ENCODE peak calls at places on chromosomes 3 and 15, in six cellular contexts. One of them, this sample, is unnamed.

GRCh38 chr3:171458056-171458856 is 1.9 kb downstream of the TNIK start:
- DNase-seq in GM19239: no peak
- DNase-seq in neural crest cell: peak; percentile 8
- DNase-seq in NCI-H1092: no peak
- DNase-seq in NCI-H446 treated with DMSO at 0.1 percent for 48 hours: no peak
- DNase-seq in SW480: peak; percentile 81
- DNase-seq in this sample: no peak

GRCh38 chr3:196274585-196274984 is 12.9 kb downstream of the PCYT1A start:
- DNase-seq in GM19239: peak; percentile 64
- DNase-seq in neural crest cell: no peak
- DNase-seq in NCI-H1092: no peak
- DNase-seq in NCI-H446 treated with DMSO at 0.1 percent for 48 hours: no peak
- DNase-seq in SW480: no peak
- DNase-seq in this sample: no peak

GRCh38 chr15:45402955-45403892 is 24.9 kb upstream of the GATM start:
- DNase-seq in GM19239: no peak
- DNase-seq in neural crest cell: peak; percentile 14
- DNase-seq in NCI-H1092: no peak
- DNase-seq in NCI-H446 treated with DMSO at 0.1 percent for 48 hours: no peak
- DNase-seq in SW480: peak; percentile 33
- DNase-seq in this sample: no peak

GRCh38 chr15:67903708-67904107 is 63.9 kb upstream of the RNU6-1 start:
- DNase-seq in GM19239: no peak
- DNase-seq in neural crest cell: no peak
- DNase-seq in NCI-H1092: no peak
- DNase-seq in NCI-H446 treated with DMSO at 0.1 percent for 48 hours: no peak
- DNase-seq in SW480: no peak
- DNase-seq in this sample: no peak

GRCh38 chr15:45476395-45476794 is 46.2 kb downstream of the SLC30A4 start:
- DNase-seq in GM19239: no peak
- DNase-seq in neural crest cell: no peak
- DNase-seq in NCI-H1092: no peak
- DNase-seq in NCI-H446 treated with DMSO at 0.1 percent for 48 hours: no peak
- DNase-seq in SW480: no peak
- DNase-seq in this sample: no peak

GRCh38 chr3:129558076-129558771 is 15.2 kb downstream of the H1-8 start:
- DNase-seq in GM19239: no peak
- DNase-seq in neural crest cell: no peak
- DNase-seq in NCI-H1092: no peak
- DNase-seq in NCI-H446 treated with DMSO at 0.1 percent for 48 hours: no peak
- DNase-seq in SW480: no peak
- DNase-seq in this sample: no peak

GRCh38 chr15:29968099-29968892 is 114.5 kb upstream of the GOLGA8J start:
- DNase-seq in GM19239: no peak
- DNase-seq in neural crest cell: peak; percentile 14
- DNase-seq in NCI-H1092: no peak
- DNase-seq in NCI-H446 treated with DMSO at 0.1 percent for 48 hours: no peak
- DNase-seq in SW480: peak; percentile 10
- DNase-seq in this sample: no peak

GRCh38 chr15:86615816-86616215 is 536.1 kb downstream of the AGBL1 start:
- DNase-seq in GM19239: no peak
- DNase-seq in neural crest cell: no peak
- DNase-seq in NCI-H1092: no peak
- DNase-seq in NCI-H446 treated with DMSO at 0.1 percent for 48 hours: no peak
- DNase-seq in SW480: no peak
- DNase-seq in this sample: no peak

GRCh38 chr15:91942676-91943417 is 89.3 kb downstream of the SLCO3A1 start:
- DNase-seq in GM19239: no peak
- DNase-seq in neural crest cell: no peak
- DNase-seq in NCI-H1092: no peak
- DNase-seq in NCI-H446 treated with DMSO at 0.1 percent for 48 hours: peak; percentile 34
- DNase-seq in SW480: peak; percentile 87
- DNase-seq in this sample: no peak

GRCh38 chr15:101547737-101548136 is 58.2 kb upstream of the PCSK6 start:
- DNase-seq in GM19239: no peak
- DNase-seq in neural crest cell: no peak
- DNase-seq in NCI-H1092: no peak
- DNase-seq in NCI-H446 treated with DMSO at 0.1 percent for 48 hours: no peak
- DNase-seq in SW480: no peak
- DNase-seq in this sample: no peak

GRCh38 chr3:186640473-186640818 is 247 bp downstream of the FETUB start:
- DNase-seq in GM19239: no peak
- DNase-seq in neural crest cell: peak; percentile 6
- DNase-seq in NCI-H1092: no peak
- DNase-seq in NCI-H446 treated with DMSO at 0.1 percent for 48 hours: peak; percentile 10
- DNase-seq in SW480: no peak
- DNase-seq in this sample: no peak

GRCh38 chr3:14174483-14174882 is 3.9 kb downstream of the XPC start:
- DNase-seq in GM19239: no peak
- DNase-seq in neural crest cell: no peak
- DNase-seq in NCI-H1092: no peak
- DNase-seq in NCI-H446 treated with DMSO at 0.1 percent for 48 hours: no peak
- DNase-seq in SW480: no peak
- DNase-seq in this sample: no peak

GRCh38 chr15:49370782-49371181 is 52.3 kb upstream of the FGF7 start:
- DNase-seq in GM19239: no peak
- DNase-seq in neural crest cell: no peak
- DNase-seq in NCI-H1092: no peak
- DNase-seq in NCI-H446 treated with DMSO at 0.1 percent for 48 hours: no peak
- DNase-seq in SW480: peak; percentile 6
- DNase-seq in this sample: no peak

GRCh38 chr3:177567833-177568232 is 370.6 kb upstream of the TBL1XR1 start:
- DNase-seq in GM19239: no peak
- DNase-seq in neural crest cell: no peak
- DNase-seq in NCI-H1092: no peak
- DNase-seq in NCI-H446 treated with DMSO at 0.1 percent for 48 hours: no peak
- DNase-seq in SW480: no peak
- DNase-seq in this sample: no peak

GRCh38 chr3:106588739-106589138 is 719.9 kb upstream of the CBLB start:
- DNase-seq in GM19239: no peak
- DNase-seq in neural crest cell: no peak
- DNase-seq in NCI-H1092: no peak
- DNase-seq in NCI-H446 treated with DMSO at 0.1 percent for 48 hours: no peak
- DNase-seq in SW480: no peak
- DNase-seq in this sample: no peak

GRCh38 chr3:13141991-13142412 is 68.8 kb upstream of the IQSEC1 start:
- DNase-seq in GM19239: peak; percentile 34
- DNase-seq in neural crest cell: peak; percentile 70
- DNase-seq in NCI-H1092: no peak
- DNase-seq in NCI-H446 treated with DMSO at 0.1 percent for 48 hours: no peak
- DNase-seq in SW480: no peak
- DNase-seq in this sample: no peak

GRCh38 chr15:32733276-32733675 is 15.5 kb downstream of the GREM1 start:
- DNase-seq in GM19239: no peak
- DNase-seq in neural crest cell: no peak
- DNase-seq in NCI-H1092: no peak
- DNase-seq in NCI-H446 treated with DMSO at 0.1 percent for 48 hours: no peak
- DNase-seq in SW480: no peak
- DNase-seq in this sample: no peak

GRCh38 chr3:115550285-115550741 is 73.0 kb upstream of the GAP43 start:
- DNase-seq in GM19239: no peak
- DNase-seq in neural crest cell: no peak
- DNase-seq in NCI-H1092: no peak
- DNase-seq in NCI-H446 treated with DMSO at 0.1 percent for 48 hours: no peak
- DNase-seq in SW480: no peak
- DNase-seq in this sample: no peak

GRCh38 chr3:11379238-11379823 is 107.1 kb downstream of the ATG7 start:
- DNase-seq in GM19239: no peak
- DNase-seq in neural crest cell: peak; percentile 19
- DNase-seq in NCI-H1092: no peak
- DNase-seq in NCI-H446 treated with DMSO at 0.1 percent for 48 hours: no peak
- DNase-seq in SW480: peak; percentile 61
- DNase-seq in this sample: peak; percentile 47

GRCh38 chr3:43319364-43319763 is 33.0 kb downstream of the SNRK start:
- DNase-seq in GM19239: no peak
- DNase-seq in neural crest cell: no peak
- DNase-seq in NCI-H1092: no peak
- DNase-seq in NCI-H446 treated with DMSO at 0.1 percent for 48 hours: no peak
- DNase-seq in SW480: no peak
- DNase-seq in this sample: no peak

GRCh38 chr3:134039161-134039862 is 9.6 kb upstream of the SLCO2A1 start:
- DNase-seq in GM19239: no peak
- DNase-seq in neural crest cell: no peak
- DNase-seq in NCI-H1092: no peak
- DNase-seq in NCI-H446 treated with DMSO at 0.1 percent for 48 hours: no peak
- DNase-seq in SW480: peak; percentile 46
- DNase-seq in this sample: no peak

GRCh38 chr3:65342084-65342683 is 654.4 kb upstream of the ADAMTS9 start:
- DNase-seq in GM19239: no peak
- DNase-seq in neural crest cell: peak; percentile 56
- DNase-seq in NCI-H1092: no peak
- DNase-seq in NCI-H446 treated with DMSO at 0.1 percent for 48 hours: no peak
- DNase-seq in SW480: peak; percentile 33
- DNase-seq in this sample: peak; percentile 4

GRCh38 chr3:136802481-136802996 is 16.4 kb upstream of the SLC35G2 start:
- DNase-seq in GM19239: no peak
- DNase-seq in neural crest cell: peak; percentile 16
- DNase-seq in NCI-H1092: no peak
- DNase-seq in NCI-H446 treated with DMSO at 0.1 percent for 48 hours: peak; percentile 74
- DNase-seq in SW480: no peak
- DNase-seq in this sample: peak; percentile 54

GRCh38 chr3:193225726-193226125 is 15.3 kb upstream of the PLAAT1 start:
- DNase-seq in GM19239: no peak
- DNase-seq in neural crest cell: no peak
- DNase-seq in NCI-H1092: no peak
- DNase-seq in NCI-H446 treated with DMSO at 0.1 percent for 48 hours: no peak
- DNase-seq in SW480: no peak
- DNase-seq in this sample: no peak

GRCh38 chr3:159775372-159775961 is 213.2 kb upstream of the IL12A start:
- DNase-seq in GM19239: no peak
- DNase-seq in neural crest cell: no peak
- DNase-seq in NCI-H1092: peak; percentile 16
- DNase-seq in NCI-H446 treated with DMSO at 0.1 percent for 48 hours: no peak
- DNase-seq in SW480: no peak
- DNase-seq in this sample: peak; percentile 18

GRCh38 chr3:8987673-8988655 is 24.7 kb upstream of the RAD18 start:
- DNase-seq in GM19239: peak; percentile 89
- DNase-seq in neural crest cell: peak; percentile 77
- DNase-seq in NCI-H1092: no peak
- DNase-seq in NCI-H446 treated with DMSO at 0.1 percent for 48 hours: no peak
- DNase-seq in SW480: peak; percentile 32
- DNase-seq in this sample: peak; percentile 17

GRCh38 chr15:77907824-77908751 is 169.4 kb downstream of the TBC1D2B start:
- DNase-seq in GM19239: no peak
- DNase-seq in neural crest cell: no peak
- DNase-seq in NCI-H1092: no peak
- DNase-seq in NCI-H446 treated with DMSO at 0.1 percent for 48 hours: no peak
- DNase-seq in SW480: peak; percentile 87
- DNase-seq in this sample: peak; percentile 6

GRCh38 chr15:31360843-31361763 is 34.5 kb downstream of the KLF13 start:
- DNase-seq in GM19239: peak; percentile 78
- DNase-seq in neural crest cell: no peak
- DNase-seq in NCI-H1092: peak; percentile 8
- DNase-seq in NCI-H446 treated with DMSO at 0.1 percent for 48 hours: no peak
- DNase-seq in SW480: no peak
- DNase-seq in this sample: peak; percentile 10

GRCh38 chr3:95240395-95240794 is 1177.5 kb downstream of the NSUN3 start:
- DNase-seq in GM19239: no peak
- DNase-seq in neural crest cell: no peak
- DNase-seq in NCI-H1092: no peak
- DNase-seq in NCI-H446 treated with DMSO at 0.1 percent for 48 hours: no peak
- DNase-seq in SW480: no peak
- DNase-seq in this sample: no peak

GRCh38 chr15:33104276-33104675 is 90.2 kb downstream of the FMN1 start:
- DNase-seq in GM19239: no peak
- DNase-seq in neural crest cell: no peak
- DNase-seq in NCI-H1092: no peak
- DNase-seq in NCI-H446 treated with DMSO at 0.1 percent for 48 hours: no peak
- DNase-seq in SW480: peak; percentile 79
- DNase-seq in this sample: no peak

GRCh38 chr15:50463423-50464358 is 39.5 kb downstream of the USP8 start:
- DNase-seq in GM19239: no peak
- DNase-seq in neural crest cell: no peak
- DNase-seq in NCI-H1092: no peak
- DNase-seq in NCI-H446 treated with DMSO at 0.1 percent for 48 hours: no peak
- DNase-seq in SW480: no peak
- DNase-seq in this sample: no peak

GRCh38 chr15:79595995-79596622 is 164.0 kb downstream of the MINAR1 start:
- DNase-seq in GM19239: peak; percentile 80
- DNase-seq in neural crest cell: peak; percentile 19
- DNase-seq in NCI-H1092: peak; percentile 79
- DNase-seq in NCI-H446 treated with DMSO at 0.1 percent for 48 hours: peak; percentile 58
- DNase-seq in SW480: peak; percentile 83
- DNase-seq in this sample: peak; percentile 63

GRCh38 chr3:16849240-16849639 is 35.5 kb upstream of the PLCL2 start:
- DNase-seq in GM19239: peak; percentile 12
- DNase-seq in neural crest cell: peak; percentile 12
- DNase-seq in NCI-H1092: peak; percentile 78
- DNase-seq in NCI-H446 treated with DMSO at 0.1 percent for 48 hours: no peak
- DNase-seq in SW480: peak; percentile 3
- DNase-seq in this sample: peak; percentile 51

GRCh38 chr15:29784413-29784812 is 37.9 kb downstream of the TJP1 start:
- DNase-seq in GM19239: no peak
- DNase-seq in neural crest cell: no peak
- DNase-seq in NCI-H1092: no peak
- DNase-seq in NCI-H446 treated with DMSO at 0.1 percent for 48 hours: no peak
- DNase-seq in SW480: no peak
- DNase-seq in this sample: no peak

GRCh38 chr3:27900316-27900715 is 178.2 kb upstream of the EOMES start:
- DNase-seq in GM19239: no peak
- DNase-seq in neural crest cell: no peak
- DNase-seq in NCI-H1092: no peak
- DNase-seq in NCI-H446 treated with DMSO at 0.1 percent for 48 hours: no peak
- DNase-seq in SW480: no peak
- DNase-seq in this sample: no peak

GRCh38 chr15:62920569-62921502 is 121.7 kb upstream of the TPM1 start:
- DNase-seq in GM19239: no peak
- DNase-seq in neural crest cell: no peak
- DNase-seq in NCI-H1092: no peak
- DNase-seq in NCI-H446 treated with DMSO at 0.1 percent for 48 hours: no peak
- DNase-seq in SW480: no peak
- DNase-seq in this sample: no peak

This sample was measured in NCI-H748 treated with DMSO at 0.1 percent for 48 hours.